ENCODE peak calls at places on chromosomes 3 and 15, in six cellular contexts. Y, S, Z, Q, L and N are unnamed samples.

GRCh38 chr3:152272771-152273242 is 4.1 kb downstream of the MBNL1 start:
- DNase-seq in Y (peak), L (no peak), Z (no peak), S (no peak), Q (no peak), N (no peak)

GRCh38 chr15:78072080-78072892 is 5.2 kb downstream of the TBC1D2B start:
- DNase-seq in Y (no peak), Q (no peak), Z (no peak), S (no peak), L (no peak), N (peak)

GRCh38 chr3:51670711-51671089 is 352 bp upstream of the TEX264 start:
- DNase-seq in Z (no peak), S (no peak), L (no peak), Y (no peak), Q (peak), N (no peak)

GRCh38 chr3:25239042-25239441 is 189.0 kb upstream of the RARB start:
- DNase-seq in L (no peak), Y (no peak), S (no peak), Z (no peak), Q (no peak), N (no peak)

GRCh38 chr3:133750201-133750748 is 4.1 kb downstream of the TF start:
- DNase-seq in S (no peak), Q (no peak), Y (no peak), L (no peak), Z (no peak), N (no peak)

GRCh38 chr3:3675801-3676200 is 123.4 kb upstream of the LRRN1 start:
- DNase-seq in Y (no peak), Q (no peak), Z (no peak), L (no peak), S (no peak), N (no peak)

GRCh38 chr3:74067296-74067695 is 442.6 kb upstream of the PDZRN3 start:
- DNase-seq in Q (no peak), S (no peak), Z (no peak), L (no peak), Y (no peak), N (peak)

GRCh38 chr3:138862531-138862923 is 27.8 kb upstream of the PIK3CB start:
- DNase-seq in L (no peak), Z (no peak), S (no peak), Q (peak), Y (no peak), N (peak)

GRCh38 chr15:89335289-89336041 is 841 bp upstream of the POLG start:
- DNase-seq in Z (no peak), Y (peak), L (no peak), Q (peak), S (peak), N (peak)

GRCh38 chr15:90165659-90166489 is 35.3 kb upstream of the SEMA4B start:
- DNase-seq in S (no peak), Y (peak), L (no peak), Q (peak), Z (peak), N (peak)

GRCh38 chr3:174356596-174356995 is 502.5 kb upstream of the NAALADL2 start:
- DNase-seq in Z (no peak), S (no peak), L (no peak), Q (no peak), Y (no peak), N (no peak)

GRCh38 chr15:35117508-35118280 is 32.6 kb upstream of the NANOGP8 start:
- DNase-seq in Q (no peak), Y (no peak), S (no peak), Z (no peak), L (no peak), N (no peak)

GRCh38 chr3:9812870-9813483 is 2.9 kb downstream of the TTLL3 start:
- DNase-seq in L (no peak), Y (no peak), Q (no peak), Z (no peak), S (no peak), N (no peak)

GRCh38 chr3:68103811-68104210 is 449.4 kb upstream of the SUCLG2 start:
- DNase-seq in Z (no peak), Q (no peak), Y (no peak), L (no peak), S (no peak), N (no peak)

GRCh38 chr3:122021811-122022401 is at the start of gene ILDR1:
- DNase-seq in Q (peak), Y (no peak), L (no peak), Z (peak), S (peak), N (peak)

GRCh38 chr3:173709026-173709425 is 311.5 kb downstream of the NLGN1 start:
- DNase-seq in Y (no peak), Q (no peak), S (no peak), L (no peak), Z (no peak), N (no peak)

GRCh38 chr3:33942483-33943150 is 144.2 kb downstream of the PDCD6IP start:
- DNase-seq in Z (no peak), Q (no peak), L (no peak), S (no peak), Y (no peak), N (no peak)

GRCh38 chr3:69164296-69164695 is 41.9 kb upstream of the LMOD3 start:
- DNase-seq in S (no peak), Y (no peak), Z (no peak), Q (peak), L (no peak), N (no peak)

GRCh38 chr3:122628567-122628966 is 51.1 kb downstream of the PARP15 start:
- DNase-seq in Z (no peak), Y (no peak), Q (no peak), L (no peak), S (no peak), N (no peak)

GRCh38 chr15:96351801-96352593 is 21.5 kb downstream of the NR2F2 start:
- DNase-seq in Y (no peak), L (no peak), Z (peak), Q (peak), S (no peak), N (peak)

GRCh38 chr15:51016615-51017014 is 78.1 kb downstream of the TNFAIP8L3 start:
- DNase-seq in Z (no peak), Y (no peak), S (no peak), Q (no peak), L (no peak), N (peak)

GRCh38 chr3:123584284-123584987 is 417 bp downstream of the HACD2 start:
- DNase-seq in S (peak), Q (no peak), L (no peak), Y (no peak), Z (no peak), N (no peak)

GRCh38 chr15:62307551-62307950 is 142.5 kb upstream of the C2CD4B start:
- DNase-seq in Q (no peak), Y (no peak), S (no peak), L (no peak), Z (no peak), N (no peak)

GRCh38 chr3:114119776-114120175 is 59.1 kb downstream of the DRD3 start:
- DNase-seq in Q (no peak), Z (no peak), L (no peak), Y (no peak), S (no peak), N (no peak)

GRCh38 chr3:157335677-157336076 is 101.0 kb upstream of the PTX3 start:
- DNase-seq in Q (peak), Z (no peak), S (no peak), Y (no peak), L (peak), N (peak)

GRCh38 chr3:127655641-127656040 is 17.1 kb upstream of the ABTB1 start:
- DNase-seq in Z (no peak), Y (no peak), S (no peak), Q (no peak), L (no peak), N (no peak)

GRCh38 chr3:170572665-170573253 is 13.1 kb downstream of the SLC7A14 start:
- DNase-seq in L (no peak), Z (no peak), Y (no peak), S (no peak), Q (no peak), N (no peak)

GRCh38 chr3:60703956-60704736 is 547.1 kb downstream of the FHIT start:
- DNase-seq in Q (no peak), Y (no peak), Z (no peak), L (no peak), S (no peak), N (no peak)

GRCh38 chr3:153259956-153260355 is 97.9 kb downstream of the RAP2B start:
- DNase-seq in Q (no peak), S (no peak), L (no peak), Z (no peak), Y (no peak), N (no peak)

GRCh38 chr15:68354923-68355322 is 77.0 kb downstream of the ITGA11 start:
- DNase-seq in Y (no peak), Z (no peak), Q (peak), S (no peak), L (no peak), N (no peak)

GRCh38 chr3:15557511-15557946 is 36.0 kb upstream of the COLQ start:
- DNase-seq in Y (peak), Z (no peak), S (peak), Q (peak), L (peak), N (peak)

GRCh38 chr15:67825880-67826716 is 789 bp downstream of the SKOR1 start:
- DNase-seq in S (no peak), Z (peak), L (no peak), Y (no peak), Q (peak), N (no peak)

GRCh38 chr3:127209155-127209839 is 16.4 kb downstream of the PRR23E start:
- DNase-seq in Z (no peak), S (no peak), Y (no peak), Q (peak), L (no peak), N (no peak)

GRCh38 chr3:29128004-29128403 is 152.9 kb upstream of the RBMS3 start:
- DNase-seq in S (no peak), Q (no peak), Z (no peak), L (no peak), Y (no peak), N (peak)

GRCh38 chr3:14783480-14784086 is 35.2 kb upstream of the FGD5 start:
- DNase-seq in Q (no peak), L (no peak), Z (no peak), Y (no peak), S (no peak), N (no peak)